ENCODE peak calls at places on chromosomes 5 and 9, in four cellular contexts. O, B, K and D are unnamed samples.

GRCh38 chr9:115291841-115292240 is 173.9 kb upstream of the TNC start:
- DNase-seq in O (no peak), B (no peak), K (no peak), D (no peak)

GRCh38 chr5:74375271-74375670 is 265.3 kb downstream of the ENC1 start:
- DNase-seq in O (no peak), B (no peak), K (no peak), D (no peak)

GRCh38 chr5:39523821-39524220 is 99.0 kb upstream of the DAB2 start:
- DNase-seq in O (no peak), B (no peak), K (no peak), D (peak; percentile 62)

GRCh38 chr9:4141201-4141750 is 158.6 kb downstream of the GLIS3 start:
- DNase-seq in O (no peak), B (no peak), K (no peak), D (peak; percentile 30)

GRCh38 chr9:130285271-130285670 is 19.7 kb downstream of the HMCN2 start:
- DNase-seq in O (no peak), B (no peak), K (no peak), D (no peak)

GRCh38 chr9:126534431-126535186 is 79.1 kb upstream of the LMX1B start:
- DNase-seq in O (no peak), B (no peak), K (no peak), D (no peak)

GRCh38 chr9:33908749-33909148 is 91.8 kb downstream of the UBE2R2 start:
- DNase-seq in O (no peak), B (no peak), K (no peak), D (no peak)

GRCh38 chr5:125525356-125525755 is 778.9 kb upstream of the ZNF608 start:
- DNase-seq in O (no peak), B (no peak), K (no peak), D (no peak)

GRCh38 chr5:113038714-113039113 is 62.1 kb downstream of the DCP2 start:
- DNase-seq in O (no peak), B (no peak), K (no peak), D (peak; percentile 50)